ENCODE peak calls at places on chromosomes 7 and 10, in ten cellular contexts. Z is ecto neural progenitor cell; W is amniotic stem cell; K is activated T-helper 1 cell treated with anti-CD3 and anti-CD28 coated beads, Interleukin-12 subunit alpha, Interleukin-12 subunit beta, Interleukin-2, Interleukin-4 antibody, amounts not matched to agents 30 ng/mL and 10 ng/mL and 1 ng/mL, durations not matched to agents 14 hours and 24 hours and 36 hours; L is cardiac fibroblast; F is AG08395; O is stimulated activated CD8-positive, alpha-beta memory T cell treated with anti-CD3 and anti-CD28 coated beads, Interleukin-4, amount 100 ng/mL, for 24 hours; B is left lobe of liver; I is SHP77; V is dorsolateral prefrontal cortex. E is an unnamed sample.
A peak's percentile ranks its signal among the peaks of the same experiment; 100 is the strongest.

GRCh38 chr10:88467835-88468485 is 115.2 kb downstream of the RNLS start:
- DNase-seq in Z (no peak), W (no peak), K (no peak), L (peak; percentile 30), F (no peak), O (no peak), B (no peak), I (no peak), V (no peak), E (no peak)

GRCh38 chr7:44283381-44284211 is 41.8 kb downstream of the CAMK2B start:
- DNase-seq in Z (peak; percentile 42), W (no peak), K (no peak), L (no peak), F (no peak), O (no peak), B (peak; percentile 37), I (no peak), V (peak; percentile 7), E (no peak)

GRCh38 chr10:125344573-125345121 is 184.3 kb upstream of the CTBP2 start:
- DNase-seq in Z (no peak), W (no peak), K (no peak), L (no peak), F (no peak), O (no peak), B (no peak), I (no peak), V (no peak), E (no peak)

GRCh38 chr7:68235937-68236336 is 1239.3 kb downstream of the TYW1 start:
- DNase-seq in Z (no peak), W (no peak), K (no peak), L (no peak), F (no peak), O (no peak), B (no peak), I (no peak), V (no peak), E (no peak)

GRCh38 chr7:135938086-135938485 is 39.1 kb downstream of the MTPN start:
- DNase-seq in Z (no peak), W (no peak), K (no peak), L (no peak), F (no peak), O (no peak), B (no peak), I (no peak), V (no peak), E (no peak)

GRCh38 chr7:45921381-45921698 is 268 bp upstream of the IGFBP3 start:
- DNase-seq in Z (no peak), W (no peak), K (no peak), L (no peak), F (no peak), O (no peak), B (no peak), I (no peak), V (no peak), E (no peak)

GRCh38 chr10:34729619-34730018 is 85.5 kb downstream of the PARD3 start:
- DNase-seq in Z (no peak), W (no peak), K (no peak), L (no peak), F (no peak), O (no peak), B (no peak), I (no peak), V (no peak), E (peak; percentile 63)

GRCh38 chr7:35255909-35256876 is 2.3 kb upstream of the TBX20 start:
- DNase-seq in Z (no peak), W (no peak), K (no peak), L (peak; percentile 18), F (no peak), O (no peak), B (no peak), I (no peak), V (no peak), E (no peak)

GRCh38 chr10:21529236-21529910 is 3.9 kb upstream of the SKIDA1 start:
- DNase-seq in Z (no peak), W (no peak), K (no peak), L (no peak), F (no peak), O (no peak), B (no peak), I (no peak), V (no peak), E (peak; percentile 32)

GRCh38 chr7:96532428-96532922 is 177.2 kb downstream of the SEM1 start:
- DNase-seq in Z (no peak), W (no peak), K (no peak), L (no peak), F (no peak), O (no peak), B (no peak), I (no peak), V (no peak), E (no peak)

GRCh38 chr7:107810626-107811025 is 7.6 kb upstream of the SLC26A3 start:
- DNase-seq in Z (no peak), W (no peak), K (no peak), L (no peak), F (no peak), O (no peak), B (no peak), I (no peak), V (no peak), E (no peak)

GRCh38 chr10:101287183-101287830 is 58.0 kb upstream of the LBX1 start:
- DNase-seq in Z (no peak), W (no peak), K (no peak), L (no peak), F (no peak), O (no peak), B (no peak), I (no peak), V (no peak), E (no peak)

GRCh38 chr10:61108880-61109279 is 164.9 kb upstream of the RHOBTB1 start:
- DNase-seq in Z (no peak), W (no peak), K (no peak), L (no peak), F (no peak), O (no peak), B (no peak), I (no peak), V (no peak), E (no peak)

GRCh38 chr10:89241491-89242339 is 9.9 kb downstream of the LIPA start:
- DNase-seq in Z (no peak), W (no peak), K (no peak), L (peak; percentile 60), F (no peak), O (no peak), B (no peak), I (no peak), V (no peak), E (no peak)

GRCh38 chr10:86073199-86073977 is 293.2 kb downstream of the GRID1 start:
- DNase-seq in Z (peak; percentile 32), W (no peak), K (no peak), L (no peak), F (no peak), O (no peak), B (no peak), I (no peak), V (no peak), E (no peak)

GRCh38 chr7:66503036-66503370 is 125.7 kb upstream of the KCTD7 start:
- DNase-seq in Z (no peak), W (no peak), K (no peak), L (no peak), F (no peak), O (no peak), B (no peak), I (no peak), V (no peak), E (no peak)

E was measured in A673.